ENCODE peak calls at places on chromosome 18, in six cellular contexts. U is psoas muscle; S is CD8-positive, alpha-beta T cell; Z is IMR-90; I is colonic mucosa; B is GM12865. K is an unnamed sample.

GRCh38 chr18:22342625-22343024 is 75.1 kb downstream of the CTAGE1 start:
- DNase-seq in U (no peak), S (peak; percentile 67), Z (peak; percentile 78), I (peak; percentile 73), B (no peak), K (peak; percentile 86)

GRCh38 chr18:23106575-23106974 is 28.7 kb upstream of the CABLES1 start:
- DNase-seq in U (no peak), S (no peak), Z (peak; percentile 96), I (peak; percentile 75), B (no peak), K (no peak)

GRCh38 chr18:43303376-43303775 is 26.1 kb upstream of the SYT4 start:
- DNase-seq in U (no peak), S (no peak), Z (no peak), I (no peak), B (no peak), K (no peak)

GRCh38 chr18:28127228-28127627 is 49.7 kb downstream of the CDH2 start:
- DNase-seq in U (no peak), S (no peak), Z (no peak), I (no peak), B (no peak), K (no peak)

GRCh38 chr18:68861365-68861764 is 63.5 kb downstream of the CCDC102B start:
- DNase-seq in U (no peak), S (no peak), Z (no peak), I (no peak), B (no peak), K (no peak)

GRCh38 chr18:58615150-58616132 is 13.4 kb downstream of the ALPK2 start:
- DNase-seq in U (no peak), S (peak; percentile 56), Z (peak; percentile 30), I (peak; percentile 20), B (peak; percentile 91), K (no peak)

GRCh38 chr18:27656167-27656778 is 471.2 kb upstream of the CHST9 start:
- DNase-seq in U (no peak), S (no peak), Z (no peak), I (no peak), B (peak; percentile 28), K (no peak)

GRCh38 chr18:79853993-79854364 is 56.2 kb downstream of the KCNG2 start:
- DNase-seq in U (no peak), S (no peak), Z (no peak), I (peak; percentile 7), B (no peak), K (peak; percentile 74)

GRCh38 chr18:51654441-51655326 is 457.2 kb upstream of the MEX3C start:
- DNase-seq in U (no peak), S (no peak), Z (no peak), I (no peak), B (peak; percentile 26), K (no peak)

GRCh38 chr18:9711361-9712129 is 3.4 kb downstream of the RAB31 start:
- DNase-seq in U (no peak), S (no peak), Z (no peak), I (no peak), B (peak; percentile 89), K (no peak)

GRCh38 chr18:47773931-47774330 is 156.5 kb downstream of the SMAD2 start:
- DNase-seq in U (no peak), S (no peak), Z (no peak), I (no peak), B (no peak), K (peak; percentile 55)

GRCh38 chr18:4455113-4455811 is at the start of gene DLGAP1:
- DNase-seq in U (peak; percentile 45), S (no peak), Z (no peak), I (peak; percentile 49), B (peak; percentile 44), K (no peak)

GRCh38 chr18:967037-967576 is 62.4 kb downstream of the ADCYAP1 start:
- DNase-seq in U (no peak), S (no peak), Z (no peak), I (no peak), B (no peak), K (peak; percentile 78)

GRCh38 chr18:73954267-73954666 is 193.4 kb downstream of the FBXO15 start:
- DNase-seq in U (no peak), S (no peak), Z (no peak), I (no peak), B (no peak), K (no peak)

GRCh38 chr18:75075429-75075841 is 133.5 kb downstream of the PTGR3 start:
- DNase-seq in U (no peak), S (no peak), Z (no peak), I (no peak), B (no peak), K (no peak)

GRCh38 chr18:77101410-77102245 is 31.0 kb downstream of the MBP start:
- DNase-seq in U (peak; percentile 92), S (peak; percentile 48), Z (peak; percentile 97), I (peak; percentile 69), B (peak; percentile 79), K (peak; percentile 98)

GRCh38 chr18:80124131-80124530 is 15.1 kb downstream of the ADNP2 start:
- DNase-seq in U (no peak), S (no peak), Z (no peak), I (no peak), B (no peak), K (no peak)

GRCh38 chr18:22946841-22947240 is 13.7 kb downstream of the RBBP8 start:
- DNase-seq in U (no peak), S (no peak), Z (peak; percentile 16), I (no peak), B (no peak), K (no peak)

GRCh38 chr18:9233771-9234440 is 97.3 kb downstream of the ANKRD12 start:
- DNase-seq in U (no peak), S (no peak), Z (no peak), I (no peak), B (no peak), K (no peak)

GRCh38 chr18:48022531-48023330 is 92.3 kb upstream of the SMAD2 start:
- DNase-seq in U (no peak), S (no peak), Z (peak; percentile 49), I (no peak), B (peak; percentile 61), K (no peak)

GRCh38 chr18:1090758-1091157 is 186.1 kb downstream of the ADCYAP1 start:
- DNase-seq in U (no peak), S (no peak), Z (no peak), I (no peak), B (no peak), K (no peak)

GRCh38 chr18:28805491-28805890 is 628.6 kb upstream of the CDH2 start:
- DNase-seq in U (no peak), S (no peak), Z (no peak), I (no peak), B (no peak), K (no peak)

GRCh38 chr18:54020346-54020745 is 204.1 kb downstream of the MBD2 start:
- DNase-seq in U (no peak), S (no peak), Z (no peak), I (no peak), B (no peak), K (no peak)

GRCh38 chr18:37533647-37534565 is 31.7 kb downstream of the CELF4 start:
- DNase-seq in U (no peak), S (no peak), Z (no peak), I (no peak), B (peak; percentile 27), K (no peak)
- TF ChIP-seq CTCF in U (no peak), S (no peak), Z (no peak), I (no peak), B (no peak), K (no peak)

GRCh38 chr18:11842562-11842961 is 8.7 kb upstream of the CHMP1B start:
- DNase-seq in U (no peak), S (no peak), Z (no peak), I (no peak), B (no peak), K (no peak)
- H3K4me3 ChIP-seq in U (no peak overlapping the region), S (no peak overlapping the region), Z (no peak overlapping the region), I (no peak overlapping the region), B (no peak overlapping the region), K (no peak overlapping the region)

GRCh38 chr18:78713064-78713463 is 266.6 kb upstream of the SALL3 start:
- DNase-seq in U (no peak), S (no peak), Z (no peak), I (no peak), B (no peak), K (no peak)

GRCh38 chr18:78716022-78716421 is 263.6 kb upstream of the SALL3 start:
- DNase-seq in U (no peak), S (no peak), Z (no peak), I (no peak), B (no peak), K (no peak)

GRCh38 chr18:78711316-78711715 is 268.3 kb upstream of the SALL3 start:
- DNase-seq in U (no peak), S (no peak), Z (no peak), I (no peak), B (no peak), K (no peak)

GRCh38 chr18:78711971-78712370 is 267.6 kb upstream of the SALL3 start:
- DNase-seq in U (no peak), S (no peak), Z (no peak), I (no peak), B (no peak), K (no peak)

GRCh38 chr18:78713726-78714125 is 265.9 kb upstream of the SALL3 start:
- DNase-seq in U (no peak), S (no peak), Z (no peak), I (no peak), B (no peak), K (no peak)
- TF ChIP-seq CTCF in U (no peak), S (no peak), Z (no peak), I (no peak), B (no peak), K (no peak)

GRCh38 chr18:49025426-49025766 is 74.6 kb upstream of the SMAD7 start:
- DNase-seq in U (no peak), S (no peak), Z (no peak), I (peak; percentile 4), B (no peak), K (no peak)
- H3K4me3 ChIP-seq in U (no peak overlapping the region), S (no peak overlapping the region), Z (no peak overlapping the region), I (no peak overlapping the region), B (no peak overlapping the region), K (no peak overlapping the region)

GRCh38 chr18:35917043-35917442 is 55.4 kb upstream of the RMP24 start:
- DNase-seq in U (no peak), S (no peak), Z (no peak), I (no peak), B (no peak), K (peak; percentile 29)
- TF ChIP-seq CTCF in U (no peak), S (no peak), Z (no peak), I (no peak), B (no peak), K (no peak)